ENCODE peak calls at places on chromosomes 3 and 15, in five cellular contexts. W is upper lobe of left lung, Y is HepG2, B is transverse colon, Q is suprapubic skin. H is an unnamed sample.

GRCh38 chr3:77467702-77468407 is 428.0 kb downstream of the ROBO2 start:
- DNase-seq in Q (no peak), B (no peak), Y (no peak), W (peak), H (peak)

GRCh38 chr15:85494035-85494793 is 113.8 kb downstream of the AKAP13 start:
- DNase-seq in B (no peak), Q (no peak), W (no peak), Y (no peak), H (no peak)

GRCh38 chr3:69251078-69251805 is 128.8 kb upstream of the LMOD3 start:
- DNase-seq in Q (no peak), Y (no peak), W (no peak), B (no peak), H (no peak)

GRCh38 chr3:46578973-46579755 is 13.1 kb upstream of the LRRC2 start:
- DNase-seq in Q (no peak), B (no peak), Y (peak), W (no peak), H (no peak)

GRCh38 chr15:74505837-74506514 is 35.0 kb upstream of the ARID3B start:
- DNase-seq in W (no peak), B (no peak), Q (no peak), Y (no peak), H (no peak)

GRCh38 chr15:75063338-75063737 is 39.9 kb downstream of the PPCDC start:
- DNase-seq in Q (no peak), W (no peak), B (no peak), Y (no peak), H (no peak)

GRCh38 chr3:63351159-63352007 is 73.3 kb downstream of the SYNPR start:
- DNase-seq in Y (peak), W (no peak), Q (no peak), B (no peak), H (no peak)

GRCh38 chr3:184584001-184584891 is 22.7 kb downstream of the EPHB3 start:
- DNase-seq in B (no peak), W (no peak), Y (no peak), Q (no peak), H (no peak)

GRCh38 chr3:184570035-184570434 is 8.4 kb downstream of the EPHB3 start:
- DNase-seq in Y (no peak), W (no peak), B (no peak), Q (no peak), H (no peak)

GRCh38 chr15:94576889-94577533 is 345.6 kb downstream of the MCTP2 start:
- DNase-seq in B (peak), W (no peak), Y (peak), Q (no peak), H (peak)

GRCh38 chr3:42110631-42111030 is 19.5 kb downstream of the TRAK1 start:
- DNase-seq in Q (peak), W (no peak), B (no peak), Y (no peak), H (no peak)

GRCh38 chr15:71011503-71012155 is 103.6 kb upstream of the THSD4 start:
- DNase-seq in W (no peak), B (peak), Y (peak), Q (no peak), H (no peak)

GRCh38 chr15:52093539-52094502 is 18.8 kb downstream of the BCL2L10 start:
- DNase-seq in W (no peak), Y (no peak), Q (peak), B (no peak), H (no peak)

GRCh38 chr15:31309893-31310606 is 16.6 kb upstream of the KLF13 start:
- DNase-seq in W (no peak), Q (no peak), B (no peak), Y (no peak), H (no peak)

GRCh38 chr3:158713094-158713499 is 19.2 kb downstream of the RARRES1 start:
- DNase-seq in W (peak), Y (no peak), Q (no peak), B (peak), H (peak)

GRCh38 chr3:44802006-44802405 is 40.4 kb downstream of the KIF15 start:
- DNase-seq in Q (no peak), Y (no peak), B (no peak), W (peak), H (no peak)
- TF ChIP-seq EP300 in Q (no peak), Y (no peak), B (no peak), W (no peak), H (no peak)

GRCh38 chr3:171192176-171192854 is 165.8 kb upstream of the SLC2A2 start:
- DNase-seq in Q (no peak), B (no peak), W (no peak), Y (no peak), H (no peak)

GRCh38 chr3:171187706-171188290 is 161.3 kb upstream of the SLC2A2 start:
- DNase-seq in Q (no peak), B (no peak), W (no peak), Y (peak), H (no peak)

GRCh38 chr3:171193693-171194092 is 167.2 kb upstream of the SLC2A2 start:
- DNase-seq in Q (no peak), B (no peak), Y (no peak), W (no peak), H (no peak)

GRCh38 chr3:171189394-171189793 is 162.9 kb upstream of the SLC2A2 start:
- DNase-seq in W (no peak), B (no peak), Q (no peak), Y (no peak), H (no peak)

DNA sequence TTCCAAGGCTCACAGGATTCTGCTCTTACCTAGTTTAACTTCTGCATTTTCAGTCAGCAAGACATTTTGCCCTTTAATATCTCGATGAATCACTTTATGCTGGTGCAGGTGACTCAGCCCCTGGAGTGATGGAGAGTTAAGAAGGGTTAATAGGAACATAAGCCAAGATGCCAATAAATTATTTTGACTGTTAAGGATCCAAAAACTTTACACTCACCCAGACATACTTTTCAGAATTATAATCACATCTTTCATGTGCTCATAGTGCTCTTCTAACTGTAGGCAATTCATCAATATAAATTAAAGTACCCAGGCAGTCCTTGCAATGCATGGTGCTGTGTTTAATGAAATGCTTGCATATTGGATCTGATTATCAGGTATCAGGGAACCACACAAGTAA is 164.1 kb upstream of the SLC2A2 start:
- DNase-seq in W (no peak), B (no peak), Q (no peak), Y (no peak), H (no peak)
- TF ChIP-seq POLR2AphosphoS5 in W (no peak), B (no peak), Q (no peak), Y (no peak), H (no peak)

GRCh38 chr3:57934373-57934772 is 73.8 kb upstream of the FLNB start:
- DNase-seq in W (no peak), Q (no peak), B (no peak), Y (no peak), H (no peak)

GRCh38 chr3:57933589-57933988 is 74.6 kb upstream of the FLNB start:
- DNase-seq in W (no peak), Q (no peak), B (no peak), Y (no peak), H (no peak)

GRCh38 chr3:57939776-57940175 is 68.4 kb upstream of the FLNB start:
- DNase-seq in Y (no peak), Q (no peak), B (no peak), W (no peak), H (no peak)

GRCh38 chr3:57937092-57937491 is 71.1 kb upstream of the FLNB start:
- DNase-seq in Y (no peak), Q (no peak), B (no peak), W (no peak), H (no peak)

DNA sequence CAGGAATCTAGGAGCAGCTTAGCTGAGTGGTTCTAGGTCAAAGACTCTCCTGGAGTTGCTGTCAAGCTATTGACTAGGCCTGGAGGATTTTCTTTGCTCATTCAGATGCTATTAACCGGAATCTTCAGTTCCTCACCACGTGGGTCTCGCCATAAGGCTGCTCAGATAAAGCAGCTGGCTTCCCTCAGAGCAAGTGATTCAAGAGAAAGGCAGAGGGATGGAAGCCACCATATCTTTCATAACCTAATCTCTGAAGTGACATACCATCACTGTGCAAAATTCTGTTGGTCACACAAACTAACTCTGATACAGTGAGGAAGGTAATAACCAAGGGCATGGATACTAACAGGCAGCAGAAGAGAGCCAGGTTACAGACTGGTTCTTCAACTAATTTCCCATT is 72.7 kb upstream of the FLNB start:
- DNase-seq in Q (no peak), W (no peak), Y (no peak), B (no peak), H (no peak)
- TF ChIP-seq EP300 in Q (no peak), W (no peak), Y (no peak), B (no peak), H (no peak)

GRCh38 chr3:11699083-11699427 is 55.3 kb upstream of the VGLL4 start:
- DNase-seq in W (no peak), Q (no peak), Y (no peak), B (no peak), H (no peak)

GRCh38 chr3:11706604-11707003 is 62.9 kb upstream of the VGLL4 start:
- DNase-seq in W (no peak), Q (no peak), Y (no peak), B (no peak), H (no peak)

GRCh38 chr3:11709782-11710181 is 66.1 kb upstream of the VGLL4 start:
- DNase-seq in Q (no peak), B (no peak), Y (no peak), W (no peak), H (no peak)

GRCh38 chr3:11703185-11703584 is 59.5 kb upstream of the VGLL4 start:
- DNase-seq in Y (no peak), B (no peak), Q (no peak), W (no peak), H (no peak)

DNA sequence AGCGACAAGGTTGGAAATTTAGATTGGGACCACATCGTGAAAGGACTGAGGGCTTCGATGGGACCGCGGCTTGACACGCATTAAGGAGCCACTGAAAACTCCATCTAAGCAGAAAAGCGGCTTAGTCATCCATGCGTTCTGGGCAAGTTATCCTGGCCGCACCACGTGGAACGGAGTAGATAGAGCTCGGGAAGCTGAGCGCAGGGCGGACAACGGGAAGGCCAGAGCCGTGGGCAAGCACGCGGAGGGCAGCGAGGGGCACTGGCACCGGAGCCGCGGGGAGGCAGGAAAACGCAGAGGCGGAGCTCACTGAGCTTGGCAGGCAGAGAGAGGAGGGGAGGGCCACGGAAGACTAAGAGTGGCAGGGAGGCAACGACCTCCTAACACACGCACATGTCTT is 61.3 kb upstream of the VGLL4 start:
- DNase-seq in Y (no peak), W (no peak), B (no peak), Q (no peak), H (no peak)
- TF ChIP-seq POLR2AphosphoS5 in Y (no peak), W (no peak), B (no peak), Q (no peak), H (no peak)

GRCh38 chr3:53350652-53351051 is 3.3 kb upstream of the DCP1A start:
- DNase-seq in Y (peak), Q (no peak), B (peak), W (no peak), H (no peak)
- TF ChIP-seq EP300 in Y (no peak), Q (no peak), B (no peak), W (no peak), H (no peak)

GRCh38 chr3:150384517-150385212 is 23.4 kb upstream of the TSC22D2 start:
- DNase-seq in B (peak), Y (peak), Q (no peak), W (peak), H (no peak)
- TF ChIP-seq POLR2AphosphoS5 in B (no peak), Y (no peak), Q (no peak), W (peak), H (no peak)

GRCh38 chr3:99248913-99249312 is 347.4 kb upstream of the DCBLD2 start:
- DNase-seq in W (no peak), B (no peak), Q (no peak), Y (no peak), H (no peak)

GRCh38 chr3:99248130-99248529 is 346.6 kb upstream of the DCBLD2 start:
- DNase-seq in Q (no peak), Y (no peak), W (no peak), B (no peak), H (no peak)

GRCh38 chr3:99249627-99250026 is 348.1 kb upstream of the DCBLD2 start:
- DNase-seq in Q (no peak), B (no peak), Y (no peak), W (no peak), H (no peak)

GRCh38 chr3:99250821-99251355 is 349.4 kb upstream of the DCBLD2 start:
- DNase-seq in W (no peak), Y (no peak), Q (no peak), B (no peak), H (no peak)

DNA sequence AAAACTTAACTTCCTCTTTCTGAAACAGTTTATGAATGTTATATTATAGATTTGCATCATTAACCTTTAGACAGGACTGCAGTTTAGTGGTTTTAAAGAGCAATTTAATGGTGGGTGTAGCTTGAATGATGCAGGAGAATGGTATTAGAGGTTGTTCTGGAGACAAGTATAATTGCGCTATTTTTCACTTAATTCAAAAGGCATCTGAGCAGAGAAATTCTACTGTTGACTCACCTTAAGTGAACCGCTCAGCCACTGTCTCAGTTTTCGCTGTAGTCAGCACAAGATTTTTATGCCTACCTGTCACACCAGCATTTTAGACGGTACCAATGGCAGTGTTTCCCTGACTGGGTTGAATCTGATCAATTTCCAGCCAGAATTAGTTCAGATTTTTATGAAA is 348.8 kb upstream of the DCBLD2 start:
- DNase-seq in W (no peak), B (no peak), Y (no peak), Q (no peak), H (no peak)
- TF ChIP-seq EP300 in W (no peak), B (no peak), Y (no peak), Q (no peak), H (no peak)

DNA sequence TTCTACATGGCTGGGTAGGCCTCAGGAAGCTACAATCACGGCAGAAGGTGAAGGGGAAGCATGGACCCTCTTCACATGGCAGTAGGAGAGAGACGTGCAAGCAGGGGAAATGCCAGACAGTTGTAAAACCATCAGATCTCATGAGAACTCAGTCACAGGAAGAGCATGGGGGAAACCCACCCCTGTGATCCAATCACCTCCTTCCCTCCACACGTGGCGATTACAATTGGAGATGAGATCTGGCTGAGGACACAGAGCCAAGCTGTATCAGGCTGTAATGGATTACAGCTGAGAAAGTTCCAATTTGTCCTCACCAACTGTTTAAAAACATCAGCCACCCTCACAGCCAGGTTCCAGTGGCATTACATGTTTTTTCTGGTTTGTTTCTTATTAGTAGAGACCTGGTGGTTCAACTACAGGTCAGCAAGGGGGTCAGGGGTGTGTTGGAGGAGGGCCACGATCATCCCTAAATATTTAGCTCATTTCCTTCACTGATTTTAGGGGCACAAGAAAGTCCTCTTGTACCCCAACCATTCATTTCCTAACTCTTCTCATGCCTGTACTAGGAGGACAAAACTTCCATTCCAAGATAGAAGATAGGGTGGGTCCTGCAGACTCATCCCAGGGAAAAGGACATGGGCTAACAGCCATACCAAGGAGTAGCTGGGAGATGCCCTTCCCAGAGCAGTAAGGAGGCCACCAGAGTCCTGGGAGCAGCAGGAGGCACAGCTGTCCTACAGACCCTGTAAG is 54.4 kb downstream of the ANXA2 start:
- DNase-seq in W (no peak), B (no peak), Y (no peak), Q (no peak), H (no peak)
- TF ChIP-seq POLR2AphosphoS5 in W (no peak), B (no peak), Y (no peak), Q (no peak), H (no peak)

GRCh38 chr3:72448375-72448823 is 399.8 kb downstream of the SHQ1 start:
- DNase-seq in B (no peak), W (no peak), Q (no peak), Y (peak), H (no peak)

GRCh38 chr3:72448858-72449257 is 399.4 kb downstream of the SHQ1 start:
- DNase-seq in Q (no peak), W (no peak), Y (peak), B (no peak), H (no peak)

GRCh38 chr3:72445827-72446405 is 402.3 kb downstream of the SHQ1 start:
- DNase-seq in W (no peak), Q (no peak), B (no peak), Y (no peak), H (no peak)

GRCh38 chr3:72446406-72447058 is 401.7 kb downstream of the SHQ1 start:
- DNase-seq in B (no peak), Y (no peak), W (peak), Q (peak), H (peak)

GRCh38 chr3:72447059-72447946 is 400.9 kb downstream of the SHQ1 start:
- DNase-seq in B (peak), W (peak), Y (peak), Q (peak), H (peak)
- TF ChIP-seq EP300 in B (no peak), W (no peak), Y (no peak), Q (no peak), H (no peak)

H was measured in stomach.